ENCODE peak calls at places on chromosome 1, in five cellular contexts. W, V, N, U and Z are unnamed samples.
A peak's percentile ranks its signal among the peaks of the same experiment; 100 is the strongest.

GRCh38 chr1:94942171-94943128 is 15.5 kb upstream of the CNN3 start:
- DNase-seq in N (no peak), W (no peak), U (no peak), V (no peak), Z (no peak)

GRCh38 chr1:234875328-234875952 is 253.2 kb downstream of the TOMM20 start:
- DNase-seq in V (peak; percentile 78), U (no peak), N (no peak), W (no peak), Z (peak; percentile 82)

GRCh38 chr1:201841265-201841912 is 12.4 kb downstream of the IPO9 start:
- DNase-seq in W (no peak), N (no peak), V (no peak), U (no peak), Z (no peak)

GRCh38 chr1:223811634-223812101 is 34.1 kb downstream of the TP53BP2 start:
- DNase-seq in U (no peak), W (no peak), V (no peak), N (peak; percentile 48), Z (no peak)

GRCh38 chr1:179493323-179493722 is 82.4 kb downstream of the NPHS2 start:
- DNase-seq in V (no peak), U (no peak), W (no peak), N (no peak), Z (no peak)

GRCh38 chr1:22376976-22377375 is 74.7 kb upstream of the ZBTB40 start:
- DNase-seq in W (no peak), V (no peak), N (no peak), U (no peak), Z (no peak)

GRCh38 chr1:117122297-117123025 is 912 bp upstream of the TRIM45 start:
- DNase-seq in N (no peak), U (no peak), W (no peak), V (no peak), Z (no peak)

GRCh38 chr1:8431779-8432178 is 113.9 kb downstream of the SLC45A1 start:
- DNase-seq in N (no peak), W (no peak), V (no peak), U (no peak), Z (no peak)

GRCh38 chr1:27031235-27032118 is 18.8 kb upstream of the TENT5B start:
- DNase-seq in N (no peak), V (peak; percentile 84), U (peak; percentile 79), W (no peak), Z (peak; percentile 85)

GRCh38 chr1:26965213-26965612 is 4.9 kb upstream of the KDF1 start:
- DNase-seq in V (no peak), U (no peak), W (no peak), N (no peak), Z (peak; percentile 32)

GRCh38 chr1:85343213-85343611 is 66.8 kb upstream of the BCL10 start:
- DNase-seq in V (no peak), W (no peak), N (no peak), U (no peak), Z (no peak)

DNA sequence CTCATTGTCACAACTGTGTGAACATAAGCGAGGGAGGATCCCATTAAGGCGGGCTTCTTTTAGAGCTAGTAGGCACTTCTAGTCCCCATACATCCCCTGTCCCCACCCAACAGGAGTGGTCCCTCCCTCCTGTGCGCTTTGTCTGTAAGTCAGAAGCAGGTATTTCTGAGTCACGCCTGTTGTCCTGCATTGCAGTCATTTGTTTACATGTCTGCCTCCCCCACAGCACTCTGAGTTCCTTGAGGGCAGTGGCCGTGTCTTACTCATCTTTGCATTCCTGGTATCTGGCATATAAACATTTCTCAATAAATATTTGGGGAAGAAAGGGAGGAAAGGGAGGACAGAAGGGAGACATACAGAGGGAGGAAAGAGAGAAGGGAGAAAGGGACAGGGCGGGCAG is 40.3 kb downstream of the PLEKHA6 start:
- DNase-seq in V (no peak), U (no peak), W (no peak), N (no peak), Z (no peak)
- H3K4me1 ChIP-seq in V (no peaks in the 10 kb centered on the region), U (peaks cover 19% of the 10 kb centered on the region), W (no peaks in the 10 kb centered on the region), N (peaks cover 4% of the 10 kb centered on the region), Z (no peaks in the 10 kb centered on the region)

GRCh38 chr1:40060351-40060750 is 19.8 kb downstream of the CAP1 start:
- DNase-seq in N (no peak), V (no peak), W (no peak), U (no peak), Z (no peak)
- H3K4me1 ChIP-seq in N (peaks cover 89% of the 10 kb centered on the region), V (peaks cover 16% of the 10 kb centered on the region), W (peaks cover 90% of the 10 kb centered on the region), U (peaks cover 68% of the 10 kb centered on the region), Z (peaks cover 23% of the 10 kb centered on the region)

GRCh38 chr1:214310777-214311690 is 30.1 kb downstream of the SMYD2 start:
- DNase-seq in V (no peak), N (no peak), U (no peak), W (no peak), Z (no peak)

GRCh38 chr1:214316597-214316996 is 35.6 kb downstream of the SMYD2 start:
- DNase-seq in U (peak; percentile 44), N (no peak), W (no peak), V (no peak), Z (no peak)

GRCh38 chr1:214317300-214317699 is 36.3 kb downstream of the SMYD2 start:
- DNase-seq in U (no peak), V (no peak), N (no peak), W (no peak), Z (no peak)

GRCh38 chr1:214312530-214313051 is 31.6 kb downstream of the SMYD2 start:
- DNase-seq in N (no peak), V (no peak), W (no peak), U (no peak), Z (no peak)

GRCh38 chr1:214314178-214314843 is 33.4 kb downstream of the SMYD2 start:
- DNase-seq in W (no peak), U (no peak), N (no peak), V (no peak), Z (no peak)
- H3K4me1 ChIP-seq in W (peaks cover 8% of the 10 kb centered on the region), U (peaks cover 87% of the 10 kb centered on the region), N (no peaks in the 10 kb centered on the region), V (no peaks in the 10 kb centered on the region), Z (no peaks in the 10 kb centered on the region)

GRCh38 chr1:51728611-51729155 is 111.8 kb downstream of the OSBPL9 start:
- DNase-seq in W (no peak), N (peak; percentile 27), V (no peak), U (no peak), Z (no peak)

GRCh38 chr1:51729824-51730284 is 113.0 kb downstream of the OSBPL9 start:
- DNase-seq in N (peak; percentile 32), W (no peak), V (no peak), U (no peak), Z (peak; percentile 87)

GRCh38 chr1:51731998-51732397 is 115.1 kb downstream of the OSBPL9 start:
- DNase-seq in U (no peak), N (no peak), V (no peak), W (no peak), Z (no peak)

GRCh38 chr1:51726544-51727225 is 109.8 kb downstream of the OSBPL9 start:
- DNase-seq in N (peak; percentile 51), V (no peak), W (no peak), U (no peak), Z (no peak)

DNA sequence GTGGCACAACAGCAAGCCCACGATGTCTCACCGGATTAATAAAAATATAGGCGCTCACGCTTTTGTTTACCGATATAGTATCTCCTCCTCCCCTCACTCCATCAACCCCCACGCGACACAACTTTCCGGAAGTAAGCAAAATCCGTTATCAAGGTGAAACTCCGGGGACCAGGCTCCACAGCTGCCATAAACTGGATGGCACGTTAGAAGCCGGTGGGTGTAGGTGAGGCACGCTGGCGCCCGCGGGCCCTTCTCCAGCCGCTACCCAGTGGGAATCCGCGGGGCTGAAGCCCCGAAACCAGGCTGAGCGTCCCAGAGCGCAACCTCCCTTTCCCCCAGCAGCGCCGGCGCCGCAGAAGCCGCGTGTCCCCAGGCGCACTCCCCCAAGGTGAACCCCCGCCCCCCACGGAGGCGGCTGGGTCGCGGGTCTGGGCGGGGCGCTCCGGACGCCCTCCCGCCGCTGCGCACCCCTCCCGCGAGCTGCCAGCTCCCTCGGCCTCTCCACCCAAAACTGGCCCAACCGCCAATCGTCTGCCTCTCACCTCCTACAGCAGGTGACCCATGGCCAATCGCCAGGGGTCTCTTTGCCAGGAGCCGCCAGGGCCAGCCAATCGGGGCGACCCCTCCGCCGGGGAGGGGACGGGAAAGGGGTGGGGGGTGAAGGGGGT is 112.4 kb downstream of the OSBPL9 start:
- DNase-seq in N (peak; percentile 98), V (peak; percentile 96), U (peak; percentile 91), W (peak; percentile 89), Z (peak; percentile 96)
- H3K4me1 ChIP-seq in N (peaks cover 37% of the 10 kb centered on the region), V (peaks cover 46% of the 10 kb centered on the region), U (peaks cover 70% of the 10 kb centered on the region), W (peaks cover 22% of the 10 kb centered on the region), Z (peaks cover 33% of the 10 kb centered on the region)